ENCODE peak calls at places on chromosomes 1 and 21, in five cellular contexts. D is Peyer's patch, W is uterus, A is hepatocyte, B is heart right ventricle. E is an unnamed sample.

GRCh38 chr1:6507461-6507911 is 16.0 kb upstream of the PLEKHG5 start:
- DNase-seq in D (no peak), A (no peak), B (peak; percentile 14), W (no peak), E (peak; percentile 46)

GRCh38 chr1:18633428-18634155 is 2.9 kb downstream of the PAX7 start:
- DNase-seq in A (no peak), W (no peak), D (no peak), B (no peak), E (no peak)

GRCh38 chr1:50697440-50698421 is 262.3 kb downstream of the FAF1 start:
- DNase-seq in A (no peak), W (no peak), D (no peak), B (no peak), E (no peak)

GRCh38 chr1:84682047-84682446 is 8.2 kb downstream of the SSX2IP start:
- DNase-seq in D (no peak), B (no peak), W (no peak), A (no peak), E (no peak)

GRCh38 chr21:37082375-37082774 is 9.3 kb downstream of the TTC3 start:
- DNase-seq in B (no peak), D (no peak), W (no peak), A (no peak), E (no peak)

GRCh38 chr1:56917356-56917755 is 48.5 kb downstream of the C8B start:
- DNase-seq in D (no peak), W (no peak), B (no peak), A (no peak), E (no peak)

GRCh38 chr1:198399452-198399851 is 141.0 kb downstream of the ATP6V1G3 start:
- DNase-seq in W (no peak), B (no peak), D (no peak), A (no peak), E (no peak)

GRCh38 chr1:51520700-51521248 is 1.7 kb upstream of the EPS15 start:
- DNase-seq in A (no peak), D (no peak), W (no peak), B (no peak), E (peak; percentile 27)

GRCh38 chr1:159594581-159594980 is 7.0 kb downstream of the APCS start:
- DNase-seq in A (no peak), W (no peak), D (no peak), B (no peak), E (no peak)

GRCh38 chr21:32611471-32611997 is 643 bp downstream of the CFAP298 start:
- DNase-seq in A (peak; percentile 39), B (peak; percentile 18), D (peak; percentile 54), W (no peak), E (peak; percentile 59)

GRCh38 chr1:66460776-66461175 is 73.2 kb upstream of the SGIP1 start:
- DNase-seq in W (no peak), D (no peak), A (no peak), B (no peak), E (no peak)

GRCh38 chr1:79760521-79760920 is 754.0 kb upstream of the ADGRL4 start:
- DNase-seq in B (no peak), A (no peak), W (no peak), D (no peak), E (no peak)

GRCh38 chr1:38745476-38746410 is 113.8 kb downstream of the RRAGC start:
- DNase-seq in W (no peak), B (no peak), D (no peak), A (no peak), E (no peak)

GRCh38 chr1:217275617-217276398 is 355.1 kb downstream of the GPATCH2 start:
- DNase-seq in D (no peak), A (no peak), W (no peak), B (no peak), E (no peak)

GRCh38 chr1:233409540-233409939 is 82.0 kb downstream of the MAP3K21 start:
- DNase-seq in B (no peak), D (no peak), W (no peak), A (no peak), E (no peak)

GRCh38 chr21:39958731-39959130 is 91.5 kb downstream of the PCP4 start:
- DNase-seq in W (no peak), B (no peak), D (no peak), A (no peak), E (no peak)

GRCh38 chr1:6466023-6466422 is at the start of gene TNFRSF25:
- DNase-seq in D (no peak), B (no peak), A (no peak), W (no peak), E (peak; percentile 49)

GRCh38 chr21:37117204-37117603 is 44.1 kb downstream of the TTC3 start:
- DNase-seq in B (no peak), A (no peak), W (no peak), D (no peak), E (no peak)

GRCh38 chr1:179591592-179592580 is at the start of gene TDRD5:
- DNase-seq in D (peak; percentile 73), W (no peak), A (no peak), B (no peak), E (no peak)

GRCh38 chr1:32200226-32201010 is at the start of gene CCDC28B:
- DNase-seq in B (peak; percentile 71), A (peak; percentile 73), W (peak; percentile 77), D (peak; percentile 65), E (peak; percentile 56)

GRCh38 chr1:239858058-239858457 is 233.6 kb upstream of the FMN2 start:
- DNase-seq in A (no peak), D (no peak), W (no peak), B (no peak), E (no peak)

GRCh38 chr1:162682013-162682419 is 49.8 kb downstream of the DDR2 start:
- DNase-seq in D (no peak), B (no peak), A (no peak), W (no peak), E (no peak)

GRCh38 chr1:108068141-108068540 is 103.2 kb upstream of the VAV3 start:
- DNase-seq in W (no peak), B (no peak), A (no peak), D (no peak), E (no peak)

GRCh38 chr1:153612755-153613331 is at the start of gene S100A16:
- DNase-seq in W (peak; percentile 81), D (peak; percentile 92), B (peak; percentile 80), A (peak; percentile 82), E (no peak)

GRCh38 chr1:14666376-14666775 is 67.9 kb downstream of the KAZN start:
- DNase-seq in D (no peak), W (no peak), A (no peak), B (no peak), E (no peak)
- H3K4me1 ChIP-seq in D (no peaks in the 10 kb centered on the region), W (no peaks in the 10 kb centered on the region), A (peaks cover 4% of the 10 kb centered on the region), B (no peaks in the 10 kb centered on the region), E (no peaks in the 10 kb centered on the region)

GRCh38 chr1:1432951-1433803 is 2.3 kb upstream of the VWA1 start:
- DNase-seq in A (peak; percentile 92), B (peak; percentile 67), D (peak; percentile 90), W (peak; percentile 53), E (no peak)

GRCh38 chr1:1434812-1435093 is 737 bp upstream of the VWA1 start:
- DNase-seq in B (no peak), D (no peak), A (no peak), W (no peak), E (no peak)

GRCh38 chr1:1435094-1435903 is at the start of gene VWA1:
- DNase-seq in W (peak; percentile 82), D (peak; percentile 81), B (peak; percentile 83), A (peak; percentile 92), E (peak; percentile 65)

GRCh38 chr1:1433804-1434130 is 1.7 kb upstream of the VWA1 start:
- DNase-seq in B (no peak), A (peak; percentile 82), W (peak; percentile 56), D (no peak), E (no peak)

GRCh38 chr1:1434131-1434811 is 1.2 kb upstream of the VWA1 start:
- DNase-seq in B (peak; percentile 73), W (peak; percentile 76), A (no peak), D (no peak), E (no peak)
- H3K4me1 ChIP-seq in B (peaks cover 66% of the 10 kb centered on the region), W (peaks cover 60% of the 10 kb centered on the region), A (peaks cover 75% of the 10 kb centered on the region), D (peaks cover 30% of the 10 kb centered on the region), E (peaks cover 8% of the 10 kb centered on the region)

GRCh38 chr1:28172690-28173150 is 3.8 kb downstream of the PTAFR start:
- DNase-seq in B (no peak), W (no peak), D (no peak), A (peak; percentile 60), E (no peak)
- H3K4me1 ChIP-seq in B (peaks cover 75% of the 10 kb centered on the region), W (no peaks in the 10 kb centered on the region), D (peaks cover 18% of the 10 kb centered on the region), A (peaks cover 10% of the 10 kb centered on the region), E (peaks cover 43% of the 10 kb centered on the region)

GRCh38 chr1:93593868-93594602 is 87.6 kb downstream of the BCAR3 start:
- DNase-seq in A (peak; percentile 43), B (no peak), D (no peak), W (no peak), E (no peak)
- H3K4me1 ChIP-seq in A (peaks cover 61% of the 10 kb centered on the region), B (peaks cover 64% of the 10 kb centered on the region), D (peaks cover 8% of the 10 kb centered on the region), W (peaks cover 5% of the 10 kb centered on the region), E (peaks cover 8% of the 10 kb centered on the region)

GRCh38 chr1:2542262-2542915 is 12.3 kb upstream of the HES5 start:
- DNase-seq in D (no peak), W (no peak), A (no peak), B (no peak), E (no peak)
- H3K4me1 ChIP-seq in D (peaks cover 23% of the 10 kb centered on the region), W (peaks cover 13% of the 10 kb centered on the region), A (peaks cover 26% of the 10 kb centered on the region), B (peaks cover 50% of the 10 kb centered on the region), E (peaks cover 35% of the 10 kb centered on the region)

DNA sequence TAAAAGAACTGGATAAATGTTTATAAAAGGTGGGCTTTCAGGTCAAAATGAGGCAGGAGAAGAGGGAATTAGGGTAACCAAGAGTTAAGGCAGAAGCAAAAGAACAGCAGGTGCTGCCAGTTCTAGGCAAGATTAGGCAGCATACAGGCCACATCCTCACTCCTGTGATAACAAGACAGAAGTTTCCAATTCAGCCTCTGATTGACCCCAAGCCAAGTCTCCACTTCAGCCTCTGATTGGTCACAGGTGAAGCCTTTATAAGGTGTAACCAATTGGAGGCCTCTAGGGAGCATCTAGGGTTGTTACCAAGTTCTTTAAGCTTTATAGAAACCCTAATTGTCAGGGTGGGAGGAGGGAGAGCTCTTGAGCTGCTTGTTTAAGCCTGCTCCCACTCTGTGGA is 160.8 kb downstream of the MATN1 start:
- DNase-seq in A (no peak), D (no peak), B (no peak), W (no peak), E (no peak)
- H3K4me1 ChIP-seq in A (no peaks in the 10 kb centered on the region), D (no peaks in the 10 kb centered on the region), B (no peaks in the 10 kb centered on the region), W (no peaks in the 10 kb centered on the region), E (no peaks in the 10 kb centered on the region)

DNA sequence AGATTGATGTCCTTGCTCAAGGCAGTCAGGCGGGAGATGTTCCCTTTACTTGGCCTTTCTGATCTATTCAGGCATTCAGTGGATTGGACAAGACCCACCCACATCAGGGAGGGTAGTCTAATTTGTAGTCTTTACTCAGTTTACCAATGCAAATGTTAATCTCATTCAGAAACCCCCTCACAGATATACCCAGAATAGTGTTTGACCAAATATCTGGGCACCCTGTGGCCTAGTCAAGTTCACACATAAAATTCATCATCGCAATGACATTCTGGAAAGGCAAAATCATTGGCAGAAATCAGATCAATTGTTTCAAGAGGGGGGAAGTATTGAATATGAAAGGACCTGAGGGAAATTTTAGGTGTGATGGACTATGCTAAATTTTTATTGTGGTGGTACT is 12.5 kb upstream of the SFT2D2 start:
- DNase-seq in B (no peak), A (no peak), W (no peak), D (no peak), E (no peak)
- H3K4me1 ChIP-seq in B (no peaks in the 10 kb centered on the region), A (no peaks in the 10 kb centered on the region), W (no peaks in the 10 kb centered on the region), D (no peaks in the 10 kb centered on the region), E (no peaks in the 10 kb centered on the region)

GRCh38 chr1:26302733-26303405 is 3.6 kb downstream of the UBXN11 start:
- DNase-seq in B (no peak), D (no peak), W (no peak), A (no peak), E (no peak)
- H3K4me1 ChIP-seq in B (peaks cover 66% of the 10 kb centered on the region), D (peaks cover 6% of the 10 kb centered on the region), W (no peaks in the 10 kb centered on the region), A (peaks cover 6% of the 10 kb centered on the region), E (peaks cover 20% of the 10 kb centered on the region)

E was measured in CD8-positive, alpha-beta memory T cell.